ENCODE peak calls at places on chromosomes 12 and 14, in seven cellular contexts. R, G, X, Y, M, I and T are unnamed samples.

GRCh38 chr14:34201909-34202622 is 251.2 kb upstream of the EGLN3 start:
- DNase-seq in G (no peak), R (no peak), Y (no peak), X (no peak), I (no peak), M (no peak), T (no peak)

GRCh38 chr14:103057372-103058208 is at the start of gene CDC42BPB:
- DNase-seq in M (peak), Y (peak), R (peak), X (peak), G (peak), I (peak), T (peak)

GRCh38 chr12:71142046-71142445 is 15.8 kb downstream of the TSPAN8 start:
- DNase-seq in R (no peak), G (no peak), I (no peak), M (no peak), X (no peak), Y (no peak), T (no peak)

GRCh38 chr12:26187429-26187828 is 7.9 kb upstream of the SSPN start:
- DNase-seq in Y (no peak), G (no peak), I (no peak), M (no peak), R (no peak), X (no peak), T (no peak)

GRCh38 chr12:127192391-127192790 is 1074.6 kb upstream of the TMEM132C start:
- DNase-seq in R (no peak), M (no peak), G (no peak), I (no peak), Y (no peak), X (no peak), T (no peak)

GRCh38 chr14:76772300-76773187 is 11.3 kb downstream of the VASH1 start:
- DNase-seq in X (peak), R (no peak), M (peak), G (peak), Y (no peak), I (peak), T (no peak)

GRCh38 chr12:132953163-132953425 is 3.0 kb downstream of the ZNF605 start:
- DNase-seq in Y (no peak), I (no peak), G (no peak), R (no peak), M (no peak), X (no peak), T (no peak)

GRCh38 chr12:77049767-77050353 is 15.5 kb downstream of the E2F7 start:
- DNase-seq in G (no peak), I (peak), R (no peak), M (no peak), X (no peak), Y (no peak), T (peak)

GRCh38 chr14:72786377-72787350 is 107.2 kb downstream of the DPF3 start:
- DNase-seq in R (peak), M (no peak), Y (no peak), I (no peak), X (no peak), G (no peak), T (no peak)

GRCh38 chr12:111314949-111315539 is 53.9 kb downstream of the PHETA1 start:
- DNase-seq in X (no peak), R (no peak), Y (no peak), I (peak), M (no peak), G (no peak), T (no peak)

GRCh38 chr14:57863471-57863870 is 2.4 kb downstream of the SLC35F4 start:
- DNase-seq in R (peak), G (no peak), X (no peak), I (no peak), M (no peak), Y (no peak), T (no peak)

GRCh38 chr12:85866929-85867776 is 6.9 kb upstream of the NTS start:
- DNase-seq in M (no peak), G (no peak), Y (no peak), I (peak), R (no peak), X (no peak), T (no peak)

GRCh38 chr14:22864979-22865378 is 6.6 kb upstream of the LRP10 start:
- DNase-seq in G (no peak), Y (no peak), M (no peak), X (no peak), I (no peak), R (no peak), T (no peak)

GRCh38 chr12:25699454-25699853 is 146.4 kb upstream of the LMNTD1 start:
- DNase-seq in I (peak), R (no peak), Y (no peak), G (no peak), M (no peak), X (no peak), T (no peak)

GRCh38 chr12:56749853-56750252 is 2.3 kb downstream of the PRIM1 start:
- DNase-seq in I (no peak), R (no peak), G (no peak), M (no peak), X (no peak), Y (no peak), T (no peak)

GRCh38 chr12:56753566-56753965 is 1.4 kb upstream of the PRIM1 start:
- DNase-seq in R (no peak), X (no peak), Y (no peak), G (no peak), M (no peak), I (no peak), T (no peak)

GRCh38 chr12:56749364-56749763 is 2.8 kb downstream of the PRIM1 start:
- DNase-seq in I (no peak), M (no peak), G (no peak), X (no peak), R (no peak), Y (no peak), T (no peak)

GRCh38 chr12:56751712-56752598 is at the start of gene PRIM1:
- DNase-seq in X (peak), G (peak), M (peak), I (peak), R (peak), Y (peak), T (peak)
- H3K27ac ChIP-seq in X (peak), G (peak), M (peak), I (no peak), R (peak), Y (peak), T (peak)

GRCh38 chr12:42691991-42692557 is 102.5 kb upstream of the PRICKLE1 start:
- DNase-seq in G (no peak), R (no peak), X (no peak), M (no peak), I (no peak), Y (no peak), T (no peak)

GRCh38 chr12:42689699-42690098 is 100.2 kb upstream of the PRICKLE1 start:
- DNase-seq in R (no peak), M (no peak), G (no peak), X (no peak), Y (no peak), I (no peak), T (no peak)

GRCh38 chr12:42684171-42685071 is 94.9 kb upstream of the PRICKLE1 start:
- DNase-seq in I (peak), X (no peak), Y (no peak), M (no peak), R (no peak), G (no peak), T (no peak)

GRCh38 chr12:42690264-42690663 is 100.7 kb upstream of the PRICKLE1 start:
- DNase-seq in Y (no peak), I (no peak), X (no peak), M (no peak), G (no peak), R (no peak), T (no peak)

DNA sequence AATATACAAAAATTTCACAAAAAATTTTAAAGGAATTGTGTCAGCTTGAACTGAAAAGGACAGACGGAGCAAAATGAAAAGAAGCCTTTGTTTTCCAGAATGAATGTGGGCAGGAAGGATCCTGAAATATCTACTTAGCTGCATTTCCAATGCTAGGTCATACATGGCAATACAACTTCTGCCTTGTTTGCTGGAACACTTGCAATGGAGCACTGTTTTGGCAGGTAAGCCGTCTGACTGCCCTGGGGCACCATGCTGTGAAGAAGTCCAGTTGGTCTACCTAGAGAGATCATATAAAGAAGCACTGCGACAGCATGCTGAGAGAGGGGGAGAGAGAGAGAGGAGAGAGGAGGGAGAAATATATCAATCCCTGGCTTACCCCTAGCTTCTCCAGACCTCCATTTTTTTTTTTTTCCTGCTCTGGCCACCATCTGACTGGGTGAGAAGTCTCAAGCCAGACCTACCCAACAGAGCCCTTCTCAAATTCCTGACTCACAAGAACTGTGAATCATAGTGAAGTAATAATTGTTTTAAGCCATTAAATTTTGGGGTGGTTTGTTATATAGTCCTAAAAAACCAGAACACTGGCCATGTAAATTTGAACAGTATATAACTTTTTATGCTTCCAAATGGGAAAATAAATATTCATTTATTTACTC is 97.1 kb upstream of the PRICKLE1 start:
- DNase-seq in G (peak), I (no peak), X (no peak), M (no peak), R (no peak), Y (no peak), T (no peak)
- H3K27ac ChIP-seq in G (peak), I (no peak), X (no peak), M (no peak), R (no peak), Y (no peak), T (no peak)

GRCh38 chr14:70885343-70886014 is 21.8 kb upstream of the PCNX1 start:
- DNase-seq in M (no peak), R (no peak), Y (no peak), X (no peak), I (no peak), G (no peak), T (no peak)
- H3K27ac ChIP-seq in M (no peak), R (no peak), Y (no peak), X (no peak), I (no peak), G (no peak), T (no peak)

GRCh38 chr12:43294881-43295280 is 257.1 kb downstream of the ADAMTS20 start:
- DNase-seq in G (no peak), M (no peak), R (no peak), X (no peak), Y (no peak), I (no peak), T (no peak)
- H3K27ac ChIP-seq in G (no peak), M (no peak), R (no peak), X (no peak), Y (no peak), I (no peak), T (no peak)

GRCh38 chr12:64746663-64747062 is 12.5 kb downstream of the GNS start:
- DNase-seq in I (peak), G (no peak), R (no peak), Y (no peak), X (no peak), M (no peak), T (no peak)
- H3K27ac ChIP-seq in I (no peak), G (no peak), R (no peak), Y (no peak), X (no peak), M (no peak), T (no peak)

GRCh38 chr12:14937014-14937413 is 1.3 kb downstream of the ERP27 start:
- DNase-seq in M (no peak), G (no peak), R (no peak), I (peak), X (no peak), Y (no peak), T (no peak)
- H3K27ac ChIP-seq in M (no peak), G (no peak), R (no peak), I (no peak), X (no peak), Y (no peak), T (peak)